ENCODE peak calls at places on chromosomes 12 and 14, in five cellular contexts. J, R, K, W and E are unnamed samples.

GRCh38 chr14:29752221-29752923 is 175.3 kb downstream of the PRKD1 start:
- DNase-seq in J (no peak), R (no peak), K (no peak), W (no peak), E (no peak)

GRCh38 chr14:22883191-22883976 is at the start of gene REM2:
- DNase-seq in J (no peak), R (no peak), K (no peak), W (no peak), E (no peak)

GRCh38 chr12:28132398-28132797 is 57.9 kb upstream of the CCDC91 start:
- DNase-seq in J (peak; percentile 32), R (no peak), K (peak; percentile 88), W (no peak), E (no peak)

GRCh38 chr12:26746315-26746714 is 86.7 kb downstream of the ITPR2 start:
- DNase-seq in J (peak; percentile 89), R (no peak), K (peak; percentile 25), W (no peak), E (no peak)

GRCh38 chr12:102372112-102372511 is 108.3 kb downstream of the IGF1 start:
- DNase-seq in J (no peak), R (no peak), K (no peak), W (no peak), E (no peak)

GRCh38 chr12:68221497-68221896 is 4.1 kb downstream of the IL26 start:
- DNase-seq in J (no peak), R (no peak), K (no peak), W (no peak), E (no peak)

GRCh38 chr12:125315771-125316170 is 250.5 kb downstream of the AACS start:
- DNase-seq in J (no peak), R (no peak), K (no peak), W (no peak), E (no peak)

GRCh38 chr14:68245146-68246073 is 425.8 kb downstream of the RAD51B start:
- DNase-seq in J (peak; percentile 92), R (no peak), K (peak; percentile 66), W (no peak), E (no peak)

GRCh38 chr12:124505001-124505818 is 62.2 kb downstream of the NCOR2 start:
- DNase-seq in J (no peak), R (no peak), K (no peak), W (no peak), E (no peak)

GRCh38 chr12:53751336-53752191 is at the start of gene CISTR:
- DNase-seq in J (no peak), R (no peak), K (no peak), W (no peak), E (no peak)

GRCh38 chr14:99755629-99756603 is 37.3 kb upstream of the EML1 start:
- DNase-seq in J (peak; percentile 95), R (no peak), K (no peak), W (peak; percentile 82), E (no peak)

GRCh38 chr14:63854330-63854729 is 1.5 kb downstream of the SYNE2 start:
- DNase-seq in J (no peak), R (no peak), K (no peak), W (no peak), E (no peak)

GRCh38 chr12:48086327-48086726 is 19.6 kb downstream of the SENP1 start:
- DNase-seq in J (no peak), R (no peak), K (no peak), W (no peak), E (no peak)

GRCh38 chr14:64788706-64789105 is 84.5 kb downstream of the PLEKHG3 start:
- DNase-seq in J (peak; percentile 96), R (no peak), K (peak; percentile 57), W (no peak), E (no peak)

GRCh38 chr12:120376890-120377572 is 8.1 kb upstream of the MSI1 start:
- DNase-seq in J (no peak), R (no peak), K (no peak), W (no peak), E (no peak)

GRCh38 chr12:23380419-23381100 is 568.9 kb downstream of the SOX5 start:
- DNase-seq in J (no peak), R (no peak), K (no peak), W (no peak), E (no peak)

GRCh38 chr14:93976477-93977057 is at the start of gene ASB2:
- DNase-seq in J (no peak), R (no peak), K (no peak), W (no peak), E (no peak)

GRCh38 chr12:128844031-128844635 is 9.1 kb upstream of the GLT1D1 start:
- DNase-seq in J (no peak), R (no peak), K (no peak), W (no peak), E (no peak)